ENCODE peak calls at places on chromosome 13, in five cellular contexts. One of them, this sample, is unnamed.

GRCh38 chr13:27977476-27978300 is 8.6 kb upstream of the CDX2 start:
- DNase-seq in testis: no peak
- DNase-seq in HL-60: no peak
- DNase-seq in left ventricle myocardium inferior: no peak
- DNase-seq in body of pancreas: no peak
- DNase-seq in this sample: no peak

GRCh38 chr13:25111557-25111956 is 15.6 kb downstream of the PABPC3 start:
- DNase-seq in testis: no peak
- DNase-seq in HL-60: no peak
- DNase-seq in left ventricle myocardium inferior: no peak
- DNase-seq in body of pancreas: no peak
- DNase-seq in this sample: no peak

GRCh38 chr13:66159526-66159925 is 1070.6 kb downstream of the PCDH9 start:
- DNase-seq in testis: no peak
- DNase-seq in HL-60: no peak
- DNase-seq in left ventricle myocardium inferior: no peak
- DNase-seq in body of pancreas: no peak
- DNase-seq in this sample: no peak

GRCh38 chr13:112972867-112973576 is 4.0 kb downstream of the MCF2L start:
- DNase-seq in testis: no peak
- DNase-seq in HL-60: no peak
- DNase-seq in left ventricle myocardium inferior: peak
- DNase-seq in body of pancreas: no peak
- DNase-seq in this sample: peak

GRCh38 chr13:48132961-48133360 is 38.1 kb upstream of the MED4 start:
- DNase-seq in testis: no peak
- DNase-seq in HL-60: no peak
- DNase-seq in left ventricle myocardium inferior: no peak
- DNase-seq in body of pancreas: no peak
- DNase-seq in this sample: no peak

GRCh38 chr13:28659611-28659970 is 661 bp downstream of the POMP start:
- DNase-seq in testis: no peak
- DNase-seq in HL-60: no peak
- DNase-seq in left ventricle myocardium inferior: no peak
- DNase-seq in body of pancreas: no peak
- DNase-seq in this sample: no peak

GRCh38 chr13:38763446-38764381 is 76.8 kb downstream of the FREM2 start:
- DNase-seq in testis: peak
- DNase-seq in HL-60: peak
- DNase-seq in left ventricle myocardium inferior: no peak
- DNase-seq in body of pancreas: peak
- DNase-seq in this sample: no peak

GRCh38 chr13:27920677-27921420 is 1.0 kb downstream of the PDX1 start:
- DNase-seq in testis: peak
- DNase-seq in HL-60: peak
- DNase-seq in left ventricle myocardium inferior: no peak
- DNase-seq in body of pancreas: peak
- DNase-seq in this sample: no peak

GRCh38 chr13:60016229-60016628 is 147.5 kb downstream of the DIAPH3 start:
- DNase-seq in testis: no peak
- DNase-seq in HL-60: no peak
- DNase-seq in left ventricle myocardium inferior: no peak
- DNase-seq in body of pancreas: no peak
- DNase-seq in this sample: no peak

GRCh38 chr13:77492982-77493381 is 42.5 kb upstream of the SCEL start:
- DNase-seq in testis: peak
- DNase-seq in HL-60: peak
- DNase-seq in left ventricle myocardium inferior: no peak
- DNase-seq in body of pancreas: peak
- DNase-seq in this sample: no peak

GRCh38 chr13:52084971-52085370 is 43.9 kb downstream of the NEK5 start:
- DNase-seq in testis: no peak
- DNase-seq in HL-60: no peak
- DNase-seq in left ventricle myocardium inferior: no peak
- DNase-seq in body of pancreas: no peak
- DNase-seq in this sample: no peak

GRCh38 chr13:48265217-48265815 is 32.3 kb downstream of the ITM2B start:
- DNase-seq in testis: no peak
- DNase-seq in HL-60: peak
- DNase-seq in left ventricle myocardium inferior: no peak
- DNase-seq in body of pancreas: no peak
- DNase-seq in this sample: no peak

GRCh38 chr13:94479559-94480095 is at the start of gene DCT:
- DNase-seq in testis: no peak
- DNase-seq in HL-60: no peak
- DNase-seq in left ventricle myocardium inferior: no peak
- DNase-seq in body of pancreas: no peak
- DNase-seq in this sample: no peak

GRCh38 chr13:48660356-48661076 is 6.8 kb downstream of the CYSLTR2 start:
- DNase-seq in testis: no peak
- DNase-seq in HL-60: peak
- DNase-seq in left ventricle myocardium inferior: no peak
- DNase-seq in body of pancreas: no peak
- DNase-seq in this sample: no peak

GRCh38 chr13:52738719-52739467 is 727 bp downstream of the CNMD start:
- DNase-seq in testis: peak
- DNase-seq in HL-60: no peak
- DNase-seq in left ventricle myocardium inferior: no peak
- DNase-seq in body of pancreas: peak
- DNase-seq in this sample: peak

GRCh38 chr13:105090244-105090643 is 1445.2 kb downstream of the EFNB2 start:
- DNase-seq in testis: no peak
- DNase-seq in HL-60: no peak
- DNase-seq in left ventricle myocardium inferior: no peak
- DNase-seq in body of pancreas: no peak
- DNase-seq in this sample: no peak

GRCh38 chr13:20904908-20905307 is 2.4 kb upstream of the XPO4 start:
- DNase-seq in testis: no peak
- DNase-seq in HL-60: no peak
- DNase-seq in left ventricle myocardium inferior: no peak
- DNase-seq in body of pancreas: no peak
- DNase-seq in this sample: no peak

GRCh38 chr13:106548064-106548696 is 12.7 kb upstream of the EFNB2 start:
- DNase-seq in testis: no peak
- DNase-seq in HL-60: no peak
- DNase-seq in left ventricle myocardium inferior: no peak
- DNase-seq in body of pancreas: no peak
- DNase-seq in this sample: no peak

GRCh38 chr13:85995788-85996418 is 196.7 kb upstream of the SLITRK6 start:
- DNase-seq in testis: no peak
- DNase-seq in HL-60: no peak
- DNase-seq in left ventricle myocardium inferior: no peak
- DNase-seq in body of pancreas: no peak
- DNase-seq in this sample: no peak

GRCh38 chr13:97226788-97227627 is 4.9 kb downstream of the MBNL2 start:
- DNase-seq in testis: peak
- DNase-seq in HL-60: no peak
- DNase-seq in left ventricle myocardium inferior: no peak
- DNase-seq in body of pancreas: peak
- DNase-seq in this sample: no peak

GRCh38 chr13:19632915-19633339 is 532 bp upstream of the MPHOSPH8 start:
- DNase-seq in testis: no peak
- DNase-seq in HL-60: no peak
- DNase-seq in left ventricle myocardium inferior: no peak
- DNase-seq in body of pancreas: no peak
- DNase-seq in this sample: no peak

GRCh38 chr13:67619346-67619745 is 389.2 kb upstream of the PCDH9 start:
- DNase-seq in testis: no peak
- DNase-seq in HL-60: no peak
- DNase-seq in left ventricle myocardium inferior: no peak
- DNase-seq in body of pancreas: no peak
- DNase-seq in this sample: no peak

GRCh38 chr13:22428188-22428828 is 752.5 kb upstream of the SGCG start:
- DNase-seq in testis: no peak
- DNase-seq in HL-60: no peak
- DNase-seq in left ventricle myocardium inferior: no peak
- DNase-seq in body of pancreas: no peak
- DNase-seq in this sample: peak

GRCh38 chr13:60009300-60010248 is 154.2 kb downstream of the DIAPH3 start:
- DNase-seq in testis: no peak
- DNase-seq in HL-60: no peak
- DNase-seq in left ventricle myocardium inferior: no peak
- DNase-seq in body of pancreas: peak
- DNase-seq in this sample: no peak

GRCh38 chr13:51475727-51476521 is 23.1 kb upstream of the INTS6 start:
- DNase-seq in testis: no peak
- DNase-seq in HL-60: no peak
- DNase-seq in left ventricle myocardium inferior: no peak
- DNase-seq in body of pancreas: peak
- DNase-seq in this sample: no peak

GRCh38 chr13:83153833-83154232 is 728.4 kb downstream of the SLITRK1 start:
- DNase-seq in testis: no peak
- DNase-seq in HL-60: no peak
- DNase-seq in left ventricle myocardium inferior: no peak
- DNase-seq in body of pancreas: no peak
- DNase-seq in this sample: no peak

GRCh38 chr13:30763786-30764440 is 28.6 kb downstream of the ALOX5AP start:
- DNase-seq in testis: no peak
- DNase-seq in HL-60: no peak
- DNase-seq in left ventricle myocardium inferior: no peak
- DNase-seq in body of pancreas: no peak
- DNase-seq in this sample: no peak

GRCh38 chr13:44157614-44158013 is 216.0 kb upstream of the SERP2 start:
- DNase-seq in testis: no peak
- DNase-seq in HL-60: no peak
- DNase-seq in left ventricle myocardium inferior: no peak
- DNase-seq in body of pancreas: no peak
- DNase-seq in this sample: no peak

GRCh38 chr13:59532405-59532804 is 631.3 kb downstream of the DIAPH3 start:
- DNase-seq in testis: no peak
- DNase-seq in HL-60: no peak
- DNase-seq in left ventricle myocardium inferior: no peak
- DNase-seq in body of pancreas: no peak
- DNase-seq in this sample: no peak

GRCh38 chr13:113491418-113491883 is 940 bp upstream of the DCUN1D2 start:
- DNase-seq in testis: peak
- DNase-seq in HL-60: no peak
- DNase-seq in left ventricle myocardium inferior: peak
- DNase-seq in body of pancreas: peak
- DNase-seq in this sample: peak

GRCh38 chr13:112714366-112714765 is 24.5 kb downstream of the ATP11A start:
- DNase-seq in testis: no peak
- DNase-seq in HL-60: no peak
- DNase-seq in left ventricle myocardium inferior: no peak
- DNase-seq in body of pancreas: no peak
- DNase-seq in this sample: no peak

GRCh38 chr13:99425485-99426341 is 75.6 kb upstream of the TM9SF2 start:
- DNase-seq in testis: peak
- DNase-seq in HL-60: peak
- DNase-seq in left ventricle myocardium inferior: peak
- DNase-seq in body of pancreas: no peak
- DNase-seq in this sample: no peak

GRCh38 chr13:102726430-102726829 is 31.6 kb upstream of the METTL21C start:
- DNase-seq in testis: no peak
- DNase-seq in HL-60: peak
- DNase-seq in left ventricle myocardium inferior: no peak
- DNase-seq in body of pancreas: no peak
- DNase-seq in this sample: no peak
- TF ChIP-seq CTCF in testis: no peak
- TF ChIP-seq CTCF in HL-60: no peak
- TF ChIP-seq CTCF in left ventricle myocardium inferior: no peak
- TF ChIP-seq CTCF in body of pancreas: no peak
- TF ChIP-seq CTCF in this sample: no peak

GRCh38 chr13:24038405-24038804 is 122.1 kb upstream of the SPATA13 start:
- DNase-seq in testis: no peak
- DNase-seq in HL-60: no peak
- DNase-seq in left ventricle myocardium inferior: no peak
- DNase-seq in body of pancreas: no peak
- DNase-seq in this sample: no peak
- H3K4me3 ChIP-seq in testis: no peak
- H3K4me3 ChIP-seq in HL-60: no peak
- H3K4me3 ChIP-seq in left ventricle myocardium inferior: no peak
- H3K4me3 ChIP-seq in body of pancreas: no peak
- H3K4me3 ChIP-seq in this sample: no peak

GRCh38 chr13:79287994-79288795 is 117.9 kb downstream of the RBM26 start:
- DNase-seq in testis: no peak
- DNase-seq in HL-60: no peak
- DNase-seq in left ventricle myocardium inferior: no peak
- DNase-seq in body of pancreas: no peak
- DNase-seq in this sample: no peak
- H3K27ac ChIP-seq in testis: no peak
- H3K27ac ChIP-seq in HL-60: no peak
- H3K27ac ChIP-seq in left ventricle myocardium inferior: no peak
- H3K27ac ChIP-seq in body of pancreas: no peak
- H3K27ac ChIP-seq in this sample: no peak

GRCh38 chr13:23578411-23579071 is 8.3 kb downstream of the TNFRSF19 start:
- DNase-seq in testis: peak
- DNase-seq in HL-60: peak
- DNase-seq in left ventricle myocardium inferior: peak
- DNase-seq in body of pancreas: peak
- DNase-seq in this sample: peak
- TF ChIP-seq CTCF in testis: peak
- TF ChIP-seq CTCF in HL-60: peak
- TF ChIP-seq CTCF in left ventricle myocardium inferior: peak
- TF ChIP-seq CTCF in body of pancreas: peak
- TF ChIP-seq CTCF in this sample: peak

GRCh38 chr13:108980237-108980636 is 350.8 kb downstream of the MYO16 start:
- DNase-seq in testis: no peak
- DNase-seq in HL-60: no peak
- DNase-seq in left ventricle myocardium inferior: no peak
- DNase-seq in body of pancreas: no peak
- DNase-seq in this sample: no peak
- H3K4me3 ChIP-seq in testis: no peak
- H3K4me3 ChIP-seq in HL-60: no peak
- H3K4me3 ChIP-seq in left ventricle myocardium inferior: no peak
- H3K4me3 ChIP-seq in body of pancreas: no peak
- H3K4me3 ChIP-seq in this sample: no peak